ENCODE peak calls at places on chromosomes 4 and X, in five cellular contexts. K is stomach, G is A673, M is cardiac muscle cell, J is breast epithelium. E is an unnamed sample. For H3K27me3 and H3K4me1, the result is how much of the 10 kb centered on the place peaks cover.

GRCh38 chr4:125140966-125141495 is 173.7 kb upstream of the FAT4 start:
- DNase-seq in K (no peak), G (no peak), M (peak), J (no peak), E (no peak)

GRCh38 chr4:177171588-177171987 is 138.1 kb upstream of the NEIL3 start:
- DNase-seq in K (no peak), G (no peak), M (no peak), J (no peak), E (no peak)

GRCh38 chr4:118941149-118941548 is 52.5 kb downstream of the SYNPO2 start:
- DNase-seq in K (no peak), G (no peak), M (peak), J (peak), E (peak)

GRCh38 chr4:11748169-11748872 is 319.6 kb upstream of the HS3ST1 start:
- DNase-seq in K (no peak), G (no peak), M (peak), J (no peak), E (no peak)

GRCh38 chrX:34437586-34437985 is 219.5 kb downstream of the TMEM47 start:
- DNase-seq in K (no peak), G (no peak), M (no peak), J (no peak), E (peak)

GRCh38 chrX:22278375-22278774 is 5.7 kb downstream of the CBLL2 start:
- DNase-seq in K (no peak), G (no peak), M (no peak), J (no peak), E (no peak)

GRCh38 chrX:19886888-19887531 is 390 bp downstream of the SH3KBP1 start:
- DNase-seq in K (peak), G (no peak), M (peak), J (no peak), E (no peak)

GRCh38 chrX:40469316-40469715 is 111.5 kb upstream of the ATP6AP2 start:
- DNase-seq in K (no peak), G (no peak), M (no peak), J (no peak), E (no peak)

GRCh38 chrX:13647709-13648212 is 5.2 kb upstream of the TCEANC start:
- DNase-seq in K (peak), G (peak), M (peak), J (no peak), E (peak)

GRCh38 chrX:335758-336155 is 17.2 kb upstream of the GTPBP6 start:
- DNase-seq in K (no peak), G (no peak), M (no peak), J (no peak), E (no peak)

GRCh38 chr4:67700119-67700873 is 659 bp downstream of the UBA6 start:
- DNase-seq in K (no peak), G (peak), M (peak), J (peak), E (no peak)

GRCh38 chr4:52552778-52553177 is 106.3 kb downstream of the USP46 start:
- DNase-seq in K (no peak), G (no peak), M (no peak), J (no peak), E (no peak)

GRCh38 chrX:19658030-19658429 is 142.7 kb upstream of the MAP3K15 start:
- DNase-seq in K (no peak), G (no peak), M (no peak), J (no peak), E (no peak)

GRCh38 chrX:150405576-150405975 is 42.5 kb downstream of the MAMLD1 start:
- DNase-seq in K (no peak), G (no peak), M (no peak), J (no peak), E (no peak)

GRCh38 chr4:187333151-187333550 is 609.5 kb upstream of the FAT1 start:
- DNase-seq in K (no peak), G (no peak), M (no peak), J (no peak), E (no peak)

GRCh38 chr4:37990731-37991130 is 30.5 kb downstream of the PTTG2 start:
- DNase-seq in K (no peak), G (no peak), M (no peak), J (no peak), E (no peak)

GRCh38 chr4:184061582-184061981 is 156.1 kb downstream of the ENPP6 start:
- DNase-seq in K (no peak), G (no peak), M (no peak), J (no peak), E (no peak)

GRCh38 chrX:80550722-80551121 is 130.5 kb downstream of the TENT5D start:
- DNase-seq in K (no peak), G (peak), M (no peak), J (no peak), E (no peak)

GRCh38 chr4:102692474-102692873 is 68.3 kb downstream of the MANBA start:
- DNase-seq in K (no peak), G (no peak), M (no peak), J (no peak), E (no peak)

GRCh38 chrX:18899796-18900380 is 84.0 kb downstream of the PHKA2 start:
- DNase-seq in K (no peak), G (peak), M (peak), J (no peak), E (no peak)

GRCh38 chrX:24002167-24002566 is 24.8 kb downstream of the KLHL15 start:
- DNase-seq in K (no peak), G (no peak), M (no peak), J (no peak), E (no peak)

GRCh38 chr4:87975466-87975865 is at the start of gene SPP1:
- DNase-seq in K (no peak), G (no peak), M (peak), J (no peak), E (no peak)

GRCh38 chr4:151484396-151485102 is 75.6 kb downstream of the FHIP1A start:
- DNase-seq in K (no peak), G (peak), M (peak), J (no peak), E (no peak)

GRCh38 chr4:22315643-22316042 is 200.2 kb downstream of the ADGRA3 start:
- DNase-seq in K (no peak), G (no peak), M (peak), J (no peak), E (no peak)

GRCh38 chrX:45850775-45851433 is 650.2 kb upstream of the DIPK2B start:
- DNase-seq in K (peak), G (peak), M (peak), J (no peak), E (no peak)

GRCh38 chr4:166600264-166600663 is 634.0 kb downstream of the SPOCK3 start:
- DNase-seq in K (no peak), G (no peak), M (no peak), J (no peak), E (no peak)

GRCh38 chrX:10233696-10234095 is 76.9 kb downstream of the CLCN4 start:
- DNase-seq in K (no peak), G (no peak), M (no peak), J (no peak), E (no peak)

GRCh38 chr4:3875466-3875865 is 109.3 kb downstream of the ADRA2C start:
- DNase-seq in K (no peak), G (no peak), M (no peak), J (no peak), E (no peak)

GRCh38 chrX:70322784-70323183 is 32.9 kb downstream of the KIF4A start:
- DNase-seq in K (no peak), G (no peak), M (no peak), J (no peak), E (no peak)
- H3K27me3 ChIP-seq in K (under half), G (under half), M (under half), J (under half), E (under half)

GRCh38 chr4:965048-965765 is 8.2 kb downstream of the DGKQ start:
- DNase-seq in K (no peak), G (no peak), M (no peak), J (no peak), E (no peak)

GRCh38 chr4:964346-965025 is 8.9 kb downstream of the DGKQ start:
- DNase-seq in K (no peak), G (no peak), M (no peak), J (no peak), E (no peak)

GRCh38 chr4:962231-963208 is 10.8 kb downstream of the DGKQ start:
- DNase-seq in K (no peak), G (no peak), M (no peak), J (no peak), E (no peak)

GRCh38 chr4:961651-962230 is 11.6 kb downstream of the DGKQ start:
- DNase-seq in K (no peak), G (no peak), M (no peak), J (no peak), E (no peak)

DNA sequence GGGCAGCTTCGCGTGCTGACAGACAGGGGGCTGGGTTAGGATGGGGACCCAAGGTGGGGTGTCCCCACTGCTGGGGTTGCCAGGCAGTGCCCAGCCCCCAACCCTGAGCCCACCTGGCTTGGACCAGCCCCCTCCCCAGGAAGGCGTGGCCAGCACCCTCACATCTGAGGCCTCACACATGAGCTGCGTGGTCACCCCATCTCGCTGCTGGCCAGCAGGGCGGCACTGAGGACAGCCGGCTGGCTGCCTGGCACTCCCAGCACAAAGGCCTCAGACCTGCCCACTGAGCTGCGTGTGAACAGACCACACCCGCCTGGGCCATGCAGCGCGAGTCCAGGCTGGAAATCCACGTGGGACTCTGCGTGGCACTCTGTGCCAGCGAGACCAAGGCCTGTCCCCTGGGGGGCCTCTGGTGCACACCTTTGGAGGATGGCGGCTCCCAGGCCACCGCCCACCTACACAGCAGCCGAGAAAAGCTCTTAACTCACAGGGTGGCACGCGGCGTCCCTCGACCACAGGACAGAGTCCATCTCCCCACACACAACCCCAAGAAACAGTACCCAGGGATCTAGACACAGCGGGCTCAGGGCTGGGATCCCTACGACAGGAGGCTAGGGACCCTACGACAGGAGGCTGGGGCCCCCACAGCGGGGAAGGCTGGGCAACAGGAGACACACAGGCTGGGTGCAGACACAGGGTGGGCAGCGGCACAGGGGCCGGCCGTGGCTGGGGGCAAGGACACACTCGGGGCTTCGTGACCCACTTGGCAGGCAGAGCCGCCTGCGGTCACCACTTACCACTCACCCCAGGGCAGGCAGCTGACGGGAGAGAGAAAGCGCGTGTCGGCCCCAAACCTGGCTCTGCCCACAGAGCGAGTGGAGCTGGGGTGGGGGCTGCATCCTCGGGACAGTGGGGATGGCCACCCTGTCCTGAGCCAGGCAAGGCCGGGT is 9.8 kb downstream of the DGKQ start:
- DNase-seq in K (no peak), G (no peak), M (no peak), J (no peak), E (no peak)
- H3K4me3 ChIP-seq in K (no peak), G (no peak), M (no peak), J (no peak), E (no peak)

GRCh38 chr4:169156392-169156791 is 114.4 kb downstream of the SH3RF1 start:
- DNase-seq in K (no peak), G (no peak), M (no peak), J (no peak), E (no peak)
- H3K4me1 ChIP-seq in K (under half), G (under half), M (under half), J (under half), E (under half)

GRCh38 chr4:7964890-7965662 is 25.4 kb upstream of the AFAP1 start:
- DNase-seq in K (no peak), G (peak), M (peak), J (no peak), E (peak)
- H3K27me3 ChIP-seq in K (under half), G (under half), M (under half), J (under half), E (under half)

GRCh38 chr4:16082424-16083216 is 1.2 kb downstream of the PROM1 start:
- DNase-seq in K (no peak), G (peak), M (peak), J (no peak), E (no peak)
- H3K4me3 ChIP-seq in K (peak), G (peak), M (peak), J (peak), E (peak)

GRCh38 chrX:129762448-129762847 is 17.3 kb upstream of the SASH3 start:
- DNase-seq in K (no peak), G (no peak), M (no peak), J (no peak), E (no peak)

GRCh38 chrX:129760981-129761380 is 18.8 kb upstream of the SASH3 start:
- DNase-seq in K (no peak), G (no peak), M (no peak), J (no peak), E (no peak)

GRCh38 chrX:129760155-129760554 is 19.6 kb upstream of the SASH3 start:
- DNase-seq in K (no peak), G (no peak), M (no peak), J (no peak), E (no peak)

GRCh38 chrX:129761596-129761995 is 18.2 kb upstream of the SASH3 start:
- DNase-seq in K (no peak), G (no peak), M (no peak), J (no peak), E (no peak)

DNA sequence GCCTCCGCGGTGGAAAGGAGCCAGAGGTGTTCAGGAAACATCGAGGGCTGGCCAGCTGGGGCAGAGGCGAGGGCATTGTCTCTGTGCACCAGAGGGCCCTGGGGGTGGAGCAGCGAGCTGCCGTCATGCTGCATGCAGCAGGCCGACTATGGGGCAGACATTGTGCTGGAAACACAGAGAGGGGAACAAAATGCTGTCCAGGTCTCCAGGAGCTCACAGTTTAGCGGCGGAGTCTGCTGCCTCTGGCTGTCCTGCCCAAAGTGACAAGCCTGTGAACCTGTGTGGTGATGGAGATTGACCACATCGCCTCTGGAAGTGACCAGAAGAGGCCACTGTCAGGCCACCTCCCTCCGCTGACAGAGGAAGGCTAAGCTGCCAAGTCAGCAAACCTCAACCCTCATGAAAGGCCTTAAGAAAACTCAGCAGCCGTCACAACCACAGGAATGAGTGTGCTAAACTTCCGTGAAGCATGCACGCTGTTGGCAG is 20.1 kb upstream of the SASH3 start:
- DNase-seq in K (peak), G (no peak), M (peak), J (peak), E (no peak)
- H3K4me1 ChIP-seq in K (under half), G (under half), M (under half), J (under half), E (under half)

E was measured in gastrocnemius medialis.